ENCODE peak calls at places on chromosomes 13 and 19, in six cellular contexts. S is thyroid gland, Y is astrocyte, H is adrenal gland, O is right lobe of liver, U is spleen. R is an unnamed sample.

GRCh38 chr13:28204690-28205443 is 66.5 kb downstream of the PAN3 start:
- DNase-seq in S (no peak), Y (no peak), H (no peak), O (no peak), U (no peak), R (no peak)

GRCh38 chr13:46953331-46953730 is 56.5 kb upstream of the HTR2A start:
- DNase-seq in S (no peak), Y (no peak), H (no peak), O (no peak), U (no peak), R (no peak)

GRCh38 chr13:28964052-28964451 is 143.9 kb downstream of the MTUS2 start:
- DNase-seq in S (no peak), Y (no peak), H (no peak), O (no peak), U (no peak), R (no peak)

GRCh38 chr13:40644838-40645620 is 21.4 kb downstream of the FOXO1 start:
- DNase-seq in S (no peak), Y (no peak), H (no peak), O (no peak), U (no peak), R (no peak)

GRCh38 chr19:8240274-8241229 is 31.4 kb downstream of the CERS4 start:
- DNase-seq in S (peak; percentile 98), Y (peak; percentile 94), H (peak; percentile 97), O (peak; percentile 96), U (peak; percentile 93), R (peak; percentile 90)

GRCh38 chr13:95115525-95115924 is 185.7 kb downstream of the ABCC4 start:
- DNase-seq in S (no peak), Y (peak; percentile 52), H (no peak), O (no peak), U (no peak), R (no peak)

GRCh38 chr19:33818426-33818825 is 21.8 kb downstream of the KCTD15 start:
- DNase-seq in S (no peak), Y (no peak), H (no peak), O (no peak), U (peak; percentile 46), R (no peak)

GRCh38 chr13:30868806-30869470 is 37.1 kb upstream of the MEDAG start:
- DNase-seq in S (no peak), Y (peak; percentile 53), H (no peak), O (no peak), U (no peak), R (no peak)

GRCh38 chr19:35973487-35973886 is 21.5 kb upstream of the SDHAF1 start:
- DNase-seq in S (no peak), Y (no peak), H (no peak), O (no peak), U (no peak), R (no peak)

GRCh38 chr19:53809518-53810186 is 14.5 kb downstream of the NLRP12 start:
- DNase-seq in S (no peak), Y (no peak), H (no peak), O (peak; percentile 30), U (no peak), R (no peak)

GRCh38 chr19:48815870-48816501 is 5.2 kb upstream of the BCAT2 start:
- DNase-seq in S (peak; percentile 69), Y (peak; percentile 6), H (peak; percentile 79), O (no peak), U (no peak), R (no peak)

GRCh38 chr19:29620931-29621351 is 14.9 kb downstream of the POP4 start:
- DNase-seq in S (no peak), Y (no peak), H (no peak), O (no peak), U (peak; percentile 67), R (no peak)

GRCh38 chr13:41788552-41788951 is 172.4 kb downstream of the VWA8 start:
- DNase-seq in S (no peak), Y (no peak), H (no peak), O (no peak), U (no peak), R (no peak)

GRCh38 chr13:31008400-31009115 is 76.1 kb downstream of the TEX26 start:
- DNase-seq in S (no peak), Y (peak; percentile 56), H (no peak), O (no peak), U (no peak), R (no peak)

GRCh38 chr13:46778879-46779278 is 18.1 kb downstream of the ESD start:
- DNase-seq in S (no peak), Y (peak; percentile 70), H (no peak), O (no peak), U (no peak), R (no peak)

GRCh38 chr19:54484451-54484850 is 11.4 kb upstream of the CDC42EP5 start:
- DNase-seq in S (no peak), Y (no peak), H (no peak), O (no peak), U (no peak), R (no peak)

GRCh38 chr13:44651724-44652123 is 75.6 kb upstream of the TSC22D1 start:
- DNase-seq in S (no peak), Y (no peak), H (no peak), O (no peak), U (no peak), R (no peak)

GRCh38 chr19:47084879-47085439 is 28.6 kb downstream of the ZC3H4 start:
- DNase-seq in S (no peak), Y (no peak), H (peak; percentile 79), O (no peak), U (no peak), R (no peak)

GRCh38 chr13:79519252-79519651 is 38.3 kb downstream of the NDFIP2 start:
- DNase-seq in S (no peak), Y (peak; percentile 54), H (no peak), O (no peak), U (no peak), R (no peak)

GRCh38 chr13:106480511-106480910 is 55.0 kb downstream of the EFNB2 start:
- DNase-seq in S (no peak), Y (no peak), H (no peak), O (no peak), U (no peak), R (no peak)

GRCh38 chr13:67200605-67201004 is 29.5 kb downstream of the PCDH9 start:
- DNase-seq in S (no peak), Y (no peak), H (no peak), O (no peak), U (no peak), R (no peak)

GRCh38 chr13:113990321-113990837 is 16.5 kb upstream of the C13orf46 start:
- DNase-seq in S (peak; percentile 7), Y (no peak), H (no peak), O (no peak), U (peak; percentile 67), R (no peak)

GRCh38 chr13:23966221-23966690 is 69.0 kb upstream of the C1QTNF9B start:
- DNase-seq in S (no peak), Y (no peak), H (no peak), O (no peak), U (no peak), R (no peak)
- H3K27ac ChIP-seq in S (no peak overlapping the region), Y (no peak overlapping the region), H (no peak overlapping the region), O (peak overlapping the region; percentile 27), U (peak overlapping the region; percentile 79), R (no peak overlapping the region)

GRCh38 chr19:1393841-1394240 is 7.5 kb downstream of the GAMT start:
- DNase-seq in S (no peak), Y (no peak), H (no peak), O (no peak), U (no peak), R (no peak)
- H3K36me3 ChIP-seq in S (peaks cover 36% of the 10 kb centered on the region), Y (peaks cover 2% of the 10 kb centered on the region), H (no peaks in the 10 kb centered on the region), O (peaks cover 20% of the 10 kb centered on the region), U (peaks cover 54% of the 10 kb centered on the region), R (peaks cover 6% of the 10 kb centered on the region)

DNA sequence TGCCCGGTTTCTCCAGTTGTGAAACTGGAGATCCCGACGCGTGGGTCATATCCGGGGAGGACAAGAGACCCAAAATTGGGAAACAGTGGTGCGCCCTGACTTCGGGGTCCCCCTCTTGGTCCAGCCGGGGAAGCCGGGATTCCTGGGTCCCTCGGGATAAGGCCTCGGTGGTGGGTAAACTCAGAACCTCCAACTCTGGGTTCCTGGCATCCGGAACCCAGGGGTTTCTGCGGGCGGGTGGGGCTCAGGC is 672 bp downstream of the ZFP36 start:
- DNase-seq in S (no peak), Y (no peak), H (no peak), O (no peak), U (no peak), R (no peak)
- H3K4me1 ChIP-seq in S (peaks cover 44% of the 10 kb centered on the region), Y (peaks cover 57% of the 10 kb centered on the region), H (peaks cover 54% of the 10 kb centered on the region), O (peaks cover 14% of the 10 kb centered on the region), U (peaks cover 75% of the 10 kb centered on the region), R (peaks cover 13% of the 10 kb centered on the region)

GRCh38 chr19:42282810-42283247 is 13.8 kb downstream of the CIC start:
- DNase-seq in S (no peak), Y (no peak), H (no peak), O (no peak), U (no peak), R (no peak)
- H3K27ac ChIP-seq in S (peak overlapping the region; percentile 97), Y (peak overlapping the region; percentile 92), H (peak overlapping the region; percentile 49), O (peak overlapping the region; percentile 90), U (peak overlapping the region; percentile 97), R (peak overlapping the region; percentile 97)